ENCODE peak calls at places on chromosomes 13 and 19, in four cellular contexts. B is H1, T is K562, C is HepG2. L is an unnamed sample.

GRCh38 chr13:74641586-74641985 is 507.4 kb upstream of the KLF12 start:
- DNase-seq in T (no peak), B (no peak), C (no peak), L (no peak)

GRCh38 chr19:53549354-53549753 is 11.4 kb downstream of the ZNF331 start:
- DNase-seq in B (no peak), T (no peak), C (no peak), L (no peak)

GRCh38 chr13:113902956-113903355 is 39.1 kb upstream of the GAS6 start:
- DNase-seq in B (no peak), T (no peak), C (no peak), L (no peak)

GRCh38 chr13:105773887-105774538 is 761.4 kb downstream of the EFNB2 start:
- DNase-seq in B (no peak), T (no peak), C (peak; percentile 1), L (peak; percentile 63)

GRCh38 chr13:32472194-32472621 is 44.3 kb upstream of the N4BP2L1 start:
- DNase-seq in B (no peak), T (no peak), C (no peak), L (no peak)

GRCh38 chr19:41422955-41423354 is 4.2 kb downstream of the B3GNT8 start:
- DNase-seq in B (no peak), T (no peak), C (no peak), L (no peak)

GRCh38 chr19:58044391-58044790 is 10.6 kb downstream of the ZSCAN1 start:
- DNase-seq in B (no peak), C (no peak), T (peak; percentile 26), L (no peak)

GRCh38 chr19:55149078-55150003 is at the start of gene TNNT1:
- DNase-seq in B (no peak), T (no peak), C (no peak), L (no peak)

GRCh38 chr13:101433895-101434294 is 17.6 kb upstream of the NALCN start:
- DNase-seq in C (no peak), B (no peak), T (no peak), L (no peak)

GRCh38 chr19:44682807-44683206 is 11.5 kb downstream of the CEACAM19 start:
- DNase-seq in T (no peak), C (no peak), B (no peak), L (no peak)
- TF ChIP-seq FOSL1 in T (no peak), C (no peak), B (no peak), L (no peak)

DNA sequence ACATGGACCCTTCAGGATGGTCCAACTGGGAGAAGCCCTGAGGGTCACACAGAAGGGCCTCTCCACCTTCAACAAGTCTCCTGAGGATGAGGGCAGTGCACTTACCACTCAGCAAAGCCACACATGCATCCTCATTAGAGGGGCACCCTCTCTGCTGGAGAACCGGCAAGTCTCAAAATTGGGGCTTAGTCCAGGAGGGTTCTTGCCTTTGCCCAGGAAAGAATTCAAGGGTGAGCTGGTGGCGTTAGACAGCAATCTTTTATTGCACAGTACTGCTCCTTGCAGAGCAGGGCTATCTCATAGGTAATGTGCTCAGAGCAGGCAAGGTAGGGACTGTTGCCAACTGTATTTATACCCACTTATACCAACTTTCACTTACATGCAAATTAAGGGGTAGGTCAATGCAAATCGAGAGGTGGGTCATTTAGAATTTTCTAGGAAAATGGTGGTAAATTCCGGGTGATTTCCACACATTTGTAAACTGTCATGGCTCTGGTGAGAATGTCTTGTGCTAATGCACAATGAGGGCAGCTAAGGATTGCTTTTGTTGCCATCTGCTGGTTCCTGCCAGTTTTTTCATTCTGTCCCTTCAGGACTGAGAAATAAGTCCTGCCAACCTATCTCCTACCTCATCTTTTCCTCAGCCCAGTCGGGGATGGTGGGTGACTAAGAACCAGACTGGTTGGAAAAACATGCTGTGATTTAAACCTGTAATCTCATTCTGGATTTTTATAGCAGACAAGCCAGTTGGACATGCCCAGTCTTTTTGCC is 27.8 kb upstream of the IGSF23 start:
- DNase-seq in B (no peak), C (no peak), T (no peak), L (no peak)
- TF ChIP-seq MAX in B (no peak), C (no peak), T (no peak), L (no peak)

DNA sequence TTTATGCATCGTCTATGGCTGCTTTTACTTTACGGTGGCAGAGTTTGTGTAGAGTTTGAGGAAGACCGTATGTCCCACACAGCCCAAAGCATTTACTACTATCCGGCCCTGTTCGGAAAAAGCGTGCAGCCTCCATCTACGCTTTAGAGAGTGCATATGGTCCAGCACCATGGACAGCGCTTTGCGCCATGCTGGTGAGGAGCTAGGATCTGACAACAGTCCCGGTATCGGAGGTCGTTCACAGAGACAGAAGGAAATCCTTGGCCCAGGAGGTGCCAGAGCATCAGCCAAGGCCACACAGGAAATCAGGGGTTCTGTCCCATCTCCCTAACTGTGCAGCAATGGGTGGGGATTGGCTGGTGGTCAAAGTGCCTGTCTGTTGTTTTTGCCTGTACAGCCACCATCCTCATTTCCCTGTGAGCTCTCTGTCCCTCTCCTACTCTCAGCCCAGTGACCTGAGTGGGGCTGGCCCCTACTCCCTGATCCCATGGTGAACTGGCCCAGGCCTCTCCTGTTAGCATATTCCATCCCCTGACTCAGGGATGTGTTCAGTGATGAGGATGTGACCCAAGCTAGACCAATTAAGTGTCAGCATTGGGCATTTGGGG is 16.2 kb upstream of the PRODH2 start:
- DNase-seq in T (peak; percentile 76), B (no peak), C (peak; percentile 66), L (no peak)
- TF ChIP-seq FOSL1 in T (no peak), B (no peak), C (no peak), L (no peak)

GRCh38 chr19:13838943-13839192 is 38.1 kb upstream of the NANOS3 start:
- DNase-seq in B (no peak), C (no peak), T (peak; percentile 62), L (no peak)

GRCh38 chr19:13839193-13839937 is 37.6 kb upstream of the NANOS3 start:
- DNase-seq in C (no peak), B (no peak), T (peak; percentile 69), L (no peak)

GRCh38 chr19:13841339-13842293 is 35.3 kb upstream of the NANOS3 start:
- DNase-seq in T (no peak), C (no peak), B (no peak), L (no peak)

GRCh38 chr19:13840751-13841338 is 36.1 kb upstream of the NANOS3 start:
- DNase-seq in B (no peak), C (no peak), T (no peak), L (no peak)

GRCh38 chr19:13839938-13840750 is 36.8 kb upstream of the NANOS3 start:
- DNase-seq in C (no peak), T (no peak), B (no peak), L (no peak)
- TF ChIP-seq MAX in C (no peak), T (no peak), B (no peak), L (no peak)

DNA sequence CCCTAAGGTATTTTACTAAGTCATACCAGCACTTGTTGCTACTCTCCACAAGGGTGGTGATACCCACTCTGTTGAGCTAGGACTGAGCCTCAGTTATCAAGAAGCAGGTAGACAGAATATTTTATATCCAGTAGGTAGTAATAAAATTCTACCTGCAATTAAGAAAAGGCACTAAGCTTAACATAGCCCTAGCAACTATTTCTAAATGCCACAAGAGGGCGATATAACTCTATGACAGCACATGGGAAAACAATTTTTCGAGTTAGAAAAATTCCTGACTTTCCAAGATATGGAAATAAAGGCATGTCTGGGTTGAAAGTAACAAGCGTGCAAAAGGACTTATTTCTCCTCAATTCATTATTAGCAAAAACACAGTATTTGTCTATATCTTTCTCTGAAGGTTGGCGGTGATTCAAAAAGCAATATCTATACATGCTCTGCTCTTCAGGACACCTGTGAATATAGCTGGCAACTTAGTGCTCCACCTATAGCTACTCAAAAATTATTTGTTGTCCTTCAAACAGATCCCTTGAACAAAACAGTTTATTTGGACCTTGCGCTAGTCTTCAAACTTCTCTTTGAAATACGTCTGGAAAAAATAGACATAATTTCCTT is 14.7 kb downstream of the CCDC169 start:
- DNase-seq in C (peak; percentile 17), B (no peak), T (no peak), L (peak; percentile 2)
- TF ChIP-seq FOSL1 in C (no peak), B (no peak), T (no peak), L (no peak)

GRCh38 chr19:2650515-2650914 is 52.0 kb downstream of the GNG7 start:
- DNase-seq in T (no peak), C (peak; percentile 61), B (no peak), L (no peak)
- TF ChIP-seq MAX in T (no peak), C (no peak), B (no peak), L (no peak)

GRCh38 chr13:107339209-107339608 is 771.3 kb upstream of the ARGLU1 start:
- DNase-seq in B (no peak), C (no peak), T (no peak), L (no peak)
- TF ChIP-seq FOSL1 in B (no peak), C (no peak), T (no peak), L (no peak)

GRCh38 chr19:677201-677600 is 1.0 kb downstream of the FSTL3 start:
- DNase-seq in C (peak; percentile 38), B (no peak), T (no peak), L (no peak)
- TF ChIP-seq MAX in C (no peak), B (no peak), T (no peak), L (peak; percentile 76)

DNA sequence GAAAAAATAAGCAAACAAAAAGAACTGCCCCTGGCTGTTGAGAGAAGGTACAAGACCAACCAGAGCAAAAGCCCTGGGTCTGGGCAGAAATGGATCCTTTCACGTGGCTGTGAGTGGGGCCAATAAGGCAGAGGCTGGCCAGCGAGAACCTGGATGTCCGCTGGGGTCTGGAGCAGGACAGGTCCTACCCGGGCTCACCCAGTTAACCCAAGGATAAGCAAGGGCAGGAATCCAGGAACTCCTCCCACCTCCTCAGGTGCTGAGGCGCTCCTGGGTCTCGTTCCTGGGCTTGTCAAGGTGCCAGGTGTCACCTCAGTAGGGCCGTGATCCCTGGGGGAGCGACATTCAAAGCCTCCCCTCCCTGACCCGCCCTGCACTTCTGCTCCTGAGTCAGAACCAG is 4.7 kb upstream of the SLC5A5 start:
- DNase-seq in C (no peak), B (no peak), T (peak; percentile 5), L (no peak)
- TF ChIP-seq FOSL1 in C (no peak), B (no peak), T (no peak), L (no peak)

DNA sequence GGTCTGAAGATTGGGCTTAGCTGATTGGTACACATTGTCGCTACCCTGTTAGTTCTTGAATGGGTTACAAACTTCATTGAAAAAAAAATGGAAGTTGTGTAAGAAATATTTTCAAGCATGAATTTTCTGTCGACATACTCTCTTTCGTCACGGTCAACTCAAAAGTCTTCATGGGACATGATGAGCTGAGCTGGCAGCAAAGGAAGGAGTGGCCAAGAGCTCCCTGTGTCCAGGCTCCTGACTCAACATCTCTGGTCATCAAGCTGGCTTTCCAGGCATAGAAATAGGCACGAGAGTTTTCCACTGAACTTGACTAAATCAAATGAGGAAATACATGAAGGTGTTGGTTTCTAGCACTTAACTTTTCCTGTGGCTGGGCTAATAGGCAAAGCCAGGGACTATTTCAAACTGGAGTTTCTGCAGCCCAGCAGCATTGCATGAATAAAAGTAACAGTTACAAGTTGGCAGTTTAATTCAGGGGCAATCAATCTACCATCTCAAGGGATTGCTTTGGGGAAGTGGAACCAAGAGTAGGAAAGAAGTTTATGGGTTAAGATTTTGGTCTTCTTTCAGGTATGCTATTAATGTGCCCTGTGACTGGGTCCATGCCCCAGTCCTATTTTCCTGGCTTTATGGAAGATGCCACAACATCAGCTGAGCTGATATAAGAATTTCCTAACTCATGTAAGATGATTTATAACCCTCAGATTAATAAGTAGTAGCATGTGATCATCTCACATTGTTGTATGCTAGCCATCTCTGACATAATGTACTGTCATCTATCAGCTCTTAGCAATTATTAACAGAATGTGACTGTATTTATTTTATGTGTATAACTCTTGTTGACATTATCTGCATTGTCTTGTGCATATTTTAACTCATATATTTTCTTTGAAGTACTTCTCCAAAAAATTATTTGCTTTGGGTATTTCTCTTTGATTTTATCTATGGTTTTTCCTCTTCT is 385.8 kb downstream of the DLEU7 start:
- DNase-seq in T (no peak), B (no peak), C (no peak), L (no peak)
- TF ChIP-seq MAX in T (no peak), B (no peak), C (no peak), L (no peak)

L was measured in HCT116.